ENCODE peak calls at places on chromosomes 4 and X, in eight cellular contexts. M, N, W, H, U, C, V and Z are unnamed samples.

GRCh38 chrX:154413142-154413541 is 1.8 kb downstream of the TAFAZZIN start:
- DNase-seq in U (no peak), H (no peak), W (no peak), C (no peak), V (no peak), M (no peak), N (no peak), Z (no peak)

GRCh38 chr4:76856183-76856969 is 41.6 kb downstream of the SOWAHB start:
- DNase-seq in V (no peak), N (no peak), W (no peak), M (peak), H (no peak), C (peak), U (no peak), Z (no peak)

GRCh38 chr4:169723207-169723606 is 34.5 kb downstream of the HPF1 start:
- DNase-seq in H (no peak), W (no peak), N (no peak), C (peak), M (no peak), V (no peak), U (peak), Z (no peak)

GRCh38 chr4:6345866-6346265 is 76.2 kb downstream of the WFS1 start:
- DNase-seq in H (no peak), U (no peak), C (no peak), V (no peak), N (no peak), W (no peak), M (no peak), Z (no peak)

GRCh38 chr4:123821861-123822260 is 425.3 kb downstream of the SPRY1 start:
- DNase-seq in U (no peak), W (no peak), C (peak), N (no peak), M (no peak), H (no peak), V (no peak), Z (no peak)

GRCh38 chr4:182645511-182645910 is 271.7 kb downstream of the DCTD start:
- DNase-seq in C (peak), M (no peak), H (no peak), V (no peak), W (no peak), N (no peak), U (no peak), Z (no peak)

GRCh38 chrX:85203461-85203970 is 40.1 kb downstream of the SATL1 start:
- DNase-seq in U (no peak), C (no peak), W (no peak), N (no peak), V (no peak), H (no peak), M (no peak), Z (no peak)

GRCh38 chrX:118038614-118039365 is 77.8 kb downstream of the KLHL13 start:
- DNase-seq in V (no peak), N (no peak), M (no peak), W (no peak), H (no peak), U (no peak), C (no peak), Z (no peak)

GRCh38 chrX:107025538-107025937 is 25.5 kb upstream of the MORC4 start:
- DNase-seq in U (peak), M (no peak), N (no peak), V (no peak), C (peak), H (no peak), W (no peak), Z (no peak)

GRCh38 chr4:147056951-147057630 is 111.4 kb upstream of the TTC29 start:
- DNase-seq in U (no peak), W (no peak), N (no peak), M (peak), H (no peak), C (peak), V (no peak), Z (no peak)

GRCh38 chrX:153970398-153971123 is 1.1 kb downstream of the HCFC1 start:
- DNase-seq in M (peak), V (no peak), N (peak), W (no peak), H (no peak), U (no peak), C (peak), Z (no peak)

GRCh38 chr4:48141048-48141447 is 7.0 kb upstream of the TXK start:
- DNase-seq in M (peak), U (peak), V (no peak), C (peak), N (no peak), W (no peak), H (no peak), Z (no peak)